ENCODE peak calls at places on chromosomes 1 and 21, in six cellular contexts. S is lower lobe of right lung, F is thoracic aorta, K is heart right ventricle, Y is heart left ventricle, P is cardiac muscle cell. U is an unnamed sample.

GRCh38 chr21:40947713-40948112 is 100.8 kb upstream of the DSCAM start:
- DNase-seq in S (no peak), F (no peak), K (no peak), Y (no peak), P (no peak), U (no peak)

GRCh38 chr21:34946385-34947121 is 102.5 kb downstream of the RUNX1 start:
- DNase-seq in S (no peak), F (no peak), K (no peak), Y (no peak), P (no peak), U (no peak)

GRCh38 chr1:40929145-40929544 is 50.4 kb upstream of the CTPS1 start:
- DNase-seq in S (no peak), F (no peak), K (no peak), Y (no peak), P (no peak), U (no peak)

GRCh38 chr1:150696995-150697927 is at the start of gene GOLPH3L:
- DNase-seq in S (peak; percentile 89), F (peak; percentile 77), K (peak; percentile 80), Y (peak; percentile 94), P (peak; percentile 97), U (peak; percentile 91)

GRCh38 chr1:84373446-84374141 is 24.7 kb upstream of the DNASE2B start:
- DNase-seq in S (no peak), F (no peak), K (no peak), Y (no peak), P (no peak), U (no peak)

GRCh38 chr1:62953643-62954042 is 169.7 kb downstream of the ATG4C start:
- DNase-seq in S (no peak), F (no peak), K (no peak), Y (no peak), P (no peak), U (no peak)

GRCh38 chr1:27934818-27935549 is at the start of gene SMPDL3B:
- DNase-seq in S (peak; percentile 82), F (no peak), K (no peak), Y (no peak), P (peak; percentile 67), U (no peak)

GRCh38 chr1:39754906-39755504 is 16.1 kb downstream of the OXCT2 start:
- DNase-seq in S (no peak), F (no peak), K (no peak), Y (no peak), P (no peak), U (no peak)

GRCh38 chr1:154758346-154758745 is 111.7 kb downstream of the KCNN3 start:
- DNase-seq in S (no peak), F (no peak), K (no peak), Y (no peak), P (no peak), U (no peak)

GRCh38 chr21:39313457-39314154 is at the start of gene BRWD1:
- DNase-seq in S (peak; percentile 90), F (no peak), K (peak; percentile 84), Y (peak; percentile 92), P (peak; percentile 92), U (peak; percentile 86)

GRCh38 chr1:2402420-2402819 is 9.9 kb downstream of the PEX10 start:
- DNase-seq in S (no peak), F (no peak), K (peak; percentile 12), Y (no peak), P (no peak), U (no peak)

GRCh38 chr1:2403273-2403672 is 9.1 kb downstream of the PEX10 start:
- DNase-seq in S (no peak), F (no peak), K (peak; percentile 12), Y (no peak), P (no peak), U (no peak)

GRCh38 chr1:2404890-2405511 is 7.4 kb downstream of the PEX10 start:
- DNase-seq in S (no peak), F (no peak), K (no peak), Y (no peak), P (no peak), U (no peak)

GRCh38 chr1:2405588-2406295 is 6.6 kb downstream of the PEX10 start:
- DNase-seq in S (no peak), F (no peak), K (peak; percentile 9), Y (no peak), P (no peak), U (no peak)

DNA sequence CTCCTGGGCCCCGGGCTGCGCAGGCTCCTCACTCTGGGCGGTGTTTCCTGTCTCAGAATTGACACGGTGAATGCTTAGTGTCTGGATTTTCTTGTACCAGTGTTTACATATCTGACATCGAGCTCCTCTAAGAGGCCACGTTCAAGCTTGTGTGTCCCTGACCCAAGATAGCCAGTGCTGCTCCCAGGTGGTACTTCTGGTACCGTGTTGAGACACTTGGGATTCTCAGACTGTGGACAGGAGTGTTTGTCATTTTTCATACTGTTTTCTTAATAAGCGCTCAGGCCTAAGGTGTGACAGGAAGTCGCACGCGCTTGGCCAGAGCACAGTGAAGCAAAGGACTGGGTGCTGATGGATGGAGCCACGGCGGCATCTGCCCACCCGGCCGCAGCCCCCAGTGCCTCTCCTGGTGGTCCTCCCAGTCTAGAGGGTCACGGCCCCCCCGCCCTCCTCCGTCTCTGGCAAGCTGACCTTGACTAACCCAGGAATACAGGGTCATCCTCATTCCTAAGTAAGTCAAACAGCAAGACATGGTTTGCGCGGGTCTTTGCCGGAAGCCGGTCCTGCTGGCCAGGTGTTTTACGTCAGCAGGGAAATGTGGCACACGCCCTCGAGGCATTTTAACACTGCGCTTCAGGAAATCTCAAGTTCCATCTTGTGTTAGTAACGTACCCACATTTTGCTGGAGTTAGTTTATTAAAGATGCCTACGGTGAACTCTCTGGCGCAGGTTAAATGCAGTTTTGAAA is 8.0 kb downstream of the PEX10 start:
- DNase-seq in S (no peak), F (no peak), K (peak; percentile 2), Y (no peak), P (no peak), U (no peak)
- H3K27ac ChIP-seq in S (no peak overlapping the region), F (no peak overlapping the region), K (no peak overlapping the region), Y (no peak overlapping the region), P (peak overlapping the region; percentile 21), U (no peak overlapping the region)

DNA sequence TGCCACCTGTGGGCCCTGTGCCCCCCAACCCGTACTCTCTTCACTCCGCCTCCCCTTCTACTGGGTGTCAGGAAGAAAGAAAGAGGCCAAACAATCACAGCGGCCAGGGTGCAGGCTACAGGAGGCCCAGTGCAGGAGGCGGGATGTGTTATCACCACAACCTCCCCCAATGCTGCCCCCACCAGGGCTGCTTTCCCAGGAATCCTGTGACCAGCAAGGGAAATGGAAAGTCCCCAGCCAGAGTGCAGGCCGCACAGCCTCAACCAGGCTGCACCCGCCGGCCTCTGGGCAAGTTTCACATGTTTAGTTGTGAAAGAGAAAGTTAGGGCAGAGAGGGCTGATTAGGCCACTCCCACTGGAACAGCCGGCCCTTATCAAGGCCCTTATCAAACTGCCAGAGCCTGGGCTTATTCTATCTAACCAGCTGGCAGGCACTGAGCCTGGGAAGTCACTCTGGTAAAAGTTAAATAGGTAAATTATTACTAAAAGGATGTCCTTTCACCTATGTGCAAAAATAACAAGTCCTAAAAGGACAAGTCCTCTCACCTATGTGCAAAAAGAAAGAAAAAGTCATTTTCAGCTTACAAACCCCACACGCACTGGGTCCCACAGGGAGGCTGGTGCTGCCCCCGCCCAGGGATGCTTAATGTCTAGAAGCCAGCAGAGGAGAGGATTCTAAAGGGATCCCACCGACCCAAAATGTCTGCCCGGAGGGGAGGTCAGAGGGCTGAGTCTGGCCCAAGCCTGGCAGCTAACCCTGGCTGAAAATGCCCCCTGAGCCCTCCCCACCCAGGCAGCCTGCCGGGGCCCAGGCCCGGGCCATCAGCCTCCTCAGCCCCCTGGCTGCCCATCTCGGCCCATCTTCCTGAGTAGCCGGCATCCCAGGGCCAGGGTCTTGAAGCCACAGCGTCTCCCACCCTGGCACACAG is 33.7 kb downstream of the ACOT7 start:
- DNase-seq in S (peak; percentile 85), F (no peak), K (peak; percentile 59), Y (peak; percentile 67), P (peak; percentile 56), U (no peak)
- TF ChIP-seq CTCF in S (no peak), F (no peak), K (no peak), Y (no peak), P (no peak), U (no peak)

DNA sequence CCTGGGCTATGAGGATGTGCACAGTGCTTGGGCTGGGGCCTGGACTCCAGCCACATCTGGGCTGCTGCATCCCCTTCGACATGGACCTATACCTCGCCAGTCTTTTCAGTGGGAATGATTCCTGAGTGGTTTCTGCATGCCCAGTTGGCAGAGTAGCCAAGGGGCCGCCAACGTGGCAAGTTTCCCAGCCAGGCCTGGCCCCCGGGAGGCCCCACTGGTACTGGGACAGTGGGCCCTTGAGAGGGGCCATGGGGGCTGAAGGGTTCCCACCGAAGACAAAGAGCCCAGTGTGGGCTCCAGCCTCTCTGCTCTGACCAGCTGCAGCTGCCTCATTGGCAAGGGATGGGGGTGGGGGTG is 15.4 kb downstream of the RAP1GAP start:
- DNase-seq in S (no peak), F (no peak), K (no peak), Y (no peak), P (no peak), U (peak; percentile 19)
- H3K4me1 ChIP-seq in S (peaks cover 7% of the 10 kb centered on the region), F (peaks cover 4% of the 10 kb centered on the region), K (peaks cover 8% of the 10 kb centered on the region), Y (peaks cover 8% of the 10 kb centered on the region), P (no peaks in the 10 kb centered on the region), U (peaks cover 3% of the 10 kb centered on the region)

DNA sequence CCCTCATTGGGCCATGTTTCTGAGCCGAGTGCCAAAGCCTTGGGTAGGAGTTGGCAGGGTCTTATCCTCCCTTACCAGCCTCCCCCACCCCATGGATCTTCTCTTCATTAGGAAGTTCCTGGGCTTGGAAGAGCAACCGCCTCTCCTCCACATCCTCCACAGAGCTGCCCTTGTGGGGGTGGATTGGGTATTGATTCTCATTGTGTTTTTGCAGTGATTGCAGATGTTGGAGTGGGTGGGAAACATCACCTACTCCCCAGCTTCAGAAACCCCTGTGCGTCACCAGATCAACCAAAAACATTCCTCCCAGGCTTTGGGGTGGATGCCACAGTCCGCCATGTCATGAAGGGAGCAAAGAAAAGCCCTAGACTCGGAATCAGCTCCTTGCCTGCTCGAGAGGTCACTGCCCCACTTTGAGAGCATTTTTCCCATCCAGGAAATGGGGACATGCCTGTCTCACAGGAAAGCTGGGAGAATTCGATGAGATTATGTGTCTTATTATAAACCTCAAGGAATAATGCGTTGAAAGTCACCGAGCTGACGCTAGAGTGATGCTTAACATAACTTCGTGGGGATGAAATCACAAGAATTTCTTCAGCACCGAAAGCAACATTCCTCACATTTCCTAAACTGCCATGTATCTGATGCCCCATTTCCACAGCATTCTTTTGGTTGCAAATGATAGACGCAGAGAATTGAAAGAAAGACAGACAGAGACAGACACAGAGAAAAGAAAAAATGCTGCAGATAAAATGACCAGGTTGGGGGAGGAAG is 44.7 kb upstream of the ZBTB40 start:
- DNase-seq in S (no peak), F (no peak), K (no peak), Y (no peak), P (no peak), U (no peak)
- H3K27ac ChIP-seq in S (no peak overlapping the region), F (no peak overlapping the region), K (no peak overlapping the region), Y (no peak overlapping the region), P (no peak overlapping the region), U (no peak overlapping the region)

GRCh38 chr1:8431028-8431427 is 113.1 kb downstream of the SLC45A1 start:
- DNase-seq in S (no peak), F (no peak), K (no peak), Y (no peak), P (no peak), U (no peak)
- TF ChIP-seq CTCF in S (no peak), F (no peak), K (no peak), Y (no peak), P (no peak), U (no peak)